ENCODE peak calls at places on chromosomes 5 and 9, in nine cellular contexts. One of them, this sample, is unnamed.

GRCh38 chr5:139640432-139641115 is 7.6 kb upstream of the CXXC5 start:
- DNase-seq in cardiac muscle cell: no peak
- DNase-seq in brain microvascular endothelial cell: no peak
- DNase-seq in thyroid gland: no peak
- DNase-seq in GM04504: no peak
- DNase-seq in effector memory CD4-positive, alpha-beta T cell: no peak
- DNase-seq in anterior cingulate cortex: no peak
- DNase-seq in WTC11: no peak
- DNase-seq in heart right ventricle: no peak
- DNase-seq in this sample: no peak

GRCh38 chr9:4099961-4100360 is 199.9 kb downstream of the GLIS3 start:
- DNase-seq in thyroid gland: no peak
- DNase-seq in anterior cingulate cortex: no peak
- DNase-seq in brain microvascular endothelial cell: no peak
- DNase-seq in effector memory CD4-positive, alpha-beta T cell: no peak
- DNase-seq in heart right ventricle: no peak
- DNase-seq in WTC11: no peak
- DNase-seq in cardiac muscle cell: no peak
- DNase-seq in GM04504: peak
- DNase-seq in this sample: no peak

GRCh38 chr9:35114921-35115341 is 731 bp downstream of the ATOSB start:
- DNase-seq in thyroid gland: peak
- DNase-seq in effector memory CD4-positive, alpha-beta T cell: no peak
- DNase-seq in GM04504: peak
- DNase-seq in brain microvascular endothelial cell: peak
- DNase-seq in anterior cingulate cortex: no peak
- DNase-seq in cardiac muscle cell: peak
- DNase-seq in WTC11: no peak
- DNase-seq in heart right ventricle: peak
- DNase-seq in this sample: peak

GRCh38 chr5:105695916-105696315 is 1974.8 kb downstream of the EFNA5 start:
- DNase-seq in cardiac muscle cell: no peak
- DNase-seq in GM04504: no peak
- DNase-seq in heart right ventricle: no peak
- DNase-seq in thyroid gland: no peak
- DNase-seq in brain microvascular endothelial cell: no peak
- DNase-seq in anterior cingulate cortex: no peak
- DNase-seq in WTC11: no peak
- DNase-seq in effector memory CD4-positive, alpha-beta T cell: no peak
- DNase-seq in this sample: no peak

GRCh38 chr9:37926737-37927590 is 23.0 kb upstream of the SLC25A51 start:
- DNase-seq in heart right ventricle: no peak
- DNase-seq in effector memory CD4-positive, alpha-beta T cell: no peak
- DNase-seq in cardiac muscle cell: no peak
- DNase-seq in brain microvascular endothelial cell: no peak
- DNase-seq in anterior cingulate cortex: no peak
- DNase-seq in WTC11: no peak
- DNase-seq in GM04504: no peak
- DNase-seq in thyroid gland: no peak
- DNase-seq in this sample: no peak

GRCh38 chr9:87883990-87884389 is 1.3 kb downstream of the SPATA31E1 start:
- DNase-seq in WTC11: peak
- DNase-seq in cardiac muscle cell: no peak
- DNase-seq in effector memory CD4-positive, alpha-beta T cell: no peak
- DNase-seq in brain microvascular endothelial cell: no peak
- DNase-seq in anterior cingulate cortex: no peak
- DNase-seq in heart right ventricle: no peak
- DNase-seq in thyroid gland: no peak
- DNase-seq in GM04504: no peak
- DNase-seq in this sample: no peak

GRCh38 chr5:20972419-20972925 is 984.5 kb upstream of the CDH18 start:
- DNase-seq in brain microvascular endothelial cell: peak
- DNase-seq in cardiac muscle cell: peak
- DNase-seq in anterior cingulate cortex: peak
- DNase-seq in GM04504: no peak
- DNase-seq in WTC11: peak
- DNase-seq in thyroid gland: no peak
- DNase-seq in heart right ventricle: peak
- DNase-seq in effector memory CD4-positive, alpha-beta T cell: no peak
- DNase-seq in this sample: peak

GRCh38 chr5:24547127-24547526 is 97.7 kb downstream of the CDH10 start:
- DNase-seq in cardiac muscle cell: no peak
- DNase-seq in heart right ventricle: no peak
- DNase-seq in brain microvascular endothelial cell: no peak
- DNase-seq in GM04504: no peak
- DNase-seq in thyroid gland: no peak
- DNase-seq in effector memory CD4-positive, alpha-beta T cell: no peak
- DNase-seq in anterior cingulate cortex: no peak
- DNase-seq in WTC11: no peak
- DNase-seq in this sample: no peak

GRCh38 chr5:170846416-170846815 is 15.4 kb upstream of the RANBP17 start:
- DNase-seq in effector memory CD4-positive, alpha-beta T cell: no peak
- DNase-seq in anterior cingulate cortex: no peak
- DNase-seq in GM04504: no peak
- DNase-seq in brain microvascular endothelial cell: peak
- DNase-seq in cardiac muscle cell: no peak
- DNase-seq in WTC11: no peak
- DNase-seq in heart right ventricle: no peak
- DNase-seq in thyroid gland: no peak
- DNase-seq in this sample: no peak

GRCh38 chr9:89592963-89593775 is 11.6 kb upstream of the GADD45G start:
- DNase-seq in GM04504: no peak
- DNase-seq in brain microvascular endothelial cell: peak
- DNase-seq in heart right ventricle: no peak
- DNase-seq in anterior cingulate cortex: no peak
- DNase-seq in effector memory CD4-positive, alpha-beta T cell: no peak
- DNase-seq in WTC11: peak
- DNase-seq in thyroid gland: no peak
- DNase-seq in cardiac muscle cell: peak
- DNase-seq in this sample: peak

GRCh38 chr9:78831726-78832125 is 534.8 kb downstream of the PSAT1 start:
- DNase-seq in heart right ventricle: no peak
- DNase-seq in brain microvascular endothelial cell: no peak
- DNase-seq in cardiac muscle cell: no peak
- DNase-seq in WTC11: no peak
- DNase-seq in thyroid gland: no peak
- DNase-seq in GM04504: no peak
- DNase-seq in effector memory CD4-positive, alpha-beta T cell: no peak
- DNase-seq in anterior cingulate cortex: no peak
- DNase-seq in this sample: no peak

GRCh38 chr9:84839538-84839937 is 170.0 kb downstream of the NTRK2 start:
- DNase-seq in thyroid gland: no peak
- DNase-seq in heart right ventricle: no peak
- DNase-seq in anterior cingulate cortex: no peak
- DNase-seq in effector memory CD4-positive, alpha-beta T cell: no peak
- DNase-seq in brain microvascular endothelial cell: peak
- DNase-seq in cardiac muscle cell: peak
- DNase-seq in WTC11: no peak
- DNase-seq in GM04504: peak
- DNase-seq in this sample: peak

GRCh38 chr5:135423158-135423925 is 23.8 kb downstream of the DCANP1 start:
- DNase-seq in effector memory CD4-positive, alpha-beta T cell: no peak
- DNase-seq in cardiac muscle cell: no peak
- DNase-seq in brain microvascular endothelial cell: peak
- DNase-seq in WTC11: no peak
- DNase-seq in anterior cingulate cortex: no peak
- DNase-seq in GM04504: no peak
- DNase-seq in thyroid gland: no peak
- DNase-seq in heart right ventricle: no peak
- DNase-seq in this sample: no peak

GRCh38 chr5:146034605-146035004 is 70.8 kb downstream of the PLAC8L1 start:
- DNase-seq in WTC11: no peak
- DNase-seq in heart right ventricle: no peak
- DNase-seq in thyroid gland: no peak
- DNase-seq in GM04504: no peak
- DNase-seq in effector memory CD4-positive, alpha-beta T cell: no peak
- DNase-seq in cardiac muscle cell: no peak
- DNase-seq in brain microvascular endothelial cell: no peak
- DNase-seq in anterior cingulate cortex: no peak
- DNase-seq in this sample: no peak

GRCh38 chr5:113250341-113250953 is 184.3 kb downstream of the TSSK1B start:
- DNase-seq in anterior cingulate cortex: no peak
- DNase-seq in GM04504: no peak
- DNase-seq in brain microvascular endothelial cell: peak
- DNase-seq in WTC11: no peak
- DNase-seq in thyroid gland: no peak
- DNase-seq in heart right ventricle: peak
- DNase-seq in effector memory CD4-positive, alpha-beta T cell: no peak
- DNase-seq in cardiac muscle cell: peak
- DNase-seq in this sample: peak

GRCh38 chr5:58056546-58056945 is 403.3 kb downstream of the PLK2 start:
- DNase-seq in anterior cingulate cortex: no peak
- DNase-seq in heart right ventricle: peak
- DNase-seq in WTC11: no peak
- DNase-seq in brain microvascular endothelial cell: peak
- DNase-seq in cardiac muscle cell: no peak
- DNase-seq in effector memory CD4-positive, alpha-beta T cell: no peak
- DNase-seq in thyroid gland: no peak
- DNase-seq in GM04504: peak
- DNase-seq in this sample: peak

GRCh38 chr5:179227196-179227577 is 118.1 kb downstream of the ADAMTS2 start:
- DNase-seq in thyroid gland: no peak
- DNase-seq in cardiac muscle cell: no peak
- DNase-seq in WTC11: peak
- DNase-seq in heart right ventricle: no peak
- DNase-seq in anterior cingulate cortex: no peak
- DNase-seq in GM04504: no peak
- DNase-seq in effector memory CD4-positive, alpha-beta T cell: no peak
- DNase-seq in brain microvascular endothelial cell: no peak
- DNase-seq in this sample: no peak

GRCh38 chr5:89613222-89613956 is 730.4 kb upstream of the MEF2C start:
- DNase-seq in anterior cingulate cortex: no peak
- DNase-seq in WTC11: no peak
- DNase-seq in GM04504: no peak
- DNase-seq in heart right ventricle: no peak
- DNase-seq in effector memory CD4-positive, alpha-beta T cell: no peak
- DNase-seq in cardiac muscle cell: no peak
- DNase-seq in thyroid gland: no peak
- DNase-seq in brain microvascular endothelial cell: peak
- DNase-seq in this sample: no peak

GRCh38 chr5:32329395-32329834 is 16.7 kb upstream of the MTMR12 start:
- DNase-seq in effector memory CD4-positive, alpha-beta T cell: peak
- DNase-seq in cardiac muscle cell: peak
- DNase-seq in anterior cingulate cortex: no peak
- DNase-seq in brain microvascular endothelial cell: peak
- DNase-seq in GM04504: no peak
- DNase-seq in thyroid gland: peak
- DNase-seq in heart right ventricle: peak
- DNase-seq in WTC11: peak
- DNase-seq in this sample: peak

GRCh38 chr5:926416-927171 is 33.9 kb downstream of the TRIP13 start:
- DNase-seq in brain microvascular endothelial cell: no peak
- DNase-seq in effector memory CD4-positive, alpha-beta T cell: no peak
- DNase-seq in WTC11: peak
- DNase-seq in cardiac muscle cell: peak
- DNase-seq in anterior cingulate cortex: no peak
- DNase-seq in GM04504: no peak
- DNase-seq in heart right ventricle: no peak
- DNase-seq in thyroid gland: peak
- DNase-seq in this sample: peak

GRCh38 chr5:32711693-32712462 is 757 bp downstream of the NPR3 start:
- DNase-seq in effector memory CD4-positive, alpha-beta T cell: no peak
- DNase-seq in brain microvascular endothelial cell: peak
- DNase-seq in GM04504: peak
- DNase-seq in WTC11: peak
- DNase-seq in cardiac muscle cell: no peak
- DNase-seq in anterior cingulate cortex: no peak
- DNase-seq in thyroid gland: peak
- DNase-seq in heart right ventricle: no peak
- DNase-seq in this sample: peak

GRCh38 chr5:79825802-79826201 is 136.2 kb downstream of the CMYA5 start:
- DNase-seq in anterior cingulate cortex: no peak
- DNase-seq in cardiac muscle cell: no peak
- DNase-seq in heart right ventricle: no peak
- DNase-seq in brain microvascular endothelial cell: no peak
- DNase-seq in WTC11: no peak
- DNase-seq in effector memory CD4-positive, alpha-beta T cell: no peak
- DNase-seq in GM04504: no peak
- DNase-seq in thyroid gland: no peak
- DNase-seq in this sample: no peak

GRCh38 chr5:119678351-119679028 is 49.1 kb downstream of the FAM170A start:
- DNase-seq in GM04504: no peak
- DNase-seq in thyroid gland: no peak
- DNase-seq in heart right ventricle: no peak
- DNase-seq in effector memory CD4-positive, alpha-beta T cell: no peak
- DNase-seq in anterior cingulate cortex: no peak
- DNase-seq in WTC11: no peak
- DNase-seq in cardiac muscle cell: no peak
- DNase-seq in brain microvascular endothelial cell: no peak
- DNase-seq in this sample: no peak

GRCh38 chr9:112074250-112075008 is 100.7 kb downstream of the SUSD1 start:
- DNase-seq in WTC11: peak
- DNase-seq in heart right ventricle: peak
- DNase-seq in cardiac muscle cell: peak
- DNase-seq in effector memory CD4-positive, alpha-beta T cell: peak
- DNase-seq in brain microvascular endothelial cell: peak
- DNase-seq in thyroid gland: peak
- DNase-seq in GM04504: peak
- DNase-seq in anterior cingulate cortex: peak
- DNase-seq in this sample: peak

GRCh38 chr5:14417232-14417730 is 164.3 kb upstream of the OTULINL start:
- DNase-seq in cardiac muscle cell: peak
- DNase-seq in anterior cingulate cortex: no peak
- DNase-seq in GM04504: no peak
- DNase-seq in thyroid gland: no peak
- DNase-seq in heart right ventricle: no peak
- DNase-seq in WTC11: peak
- DNase-seq in effector memory CD4-positive, alpha-beta T cell: no peak
- DNase-seq in brain microvascular endothelial cell: peak
- DNase-seq in this sample: peak

GRCh38 chr9:86368871-86369521 is 14.8 kb upstream of the TUT7 start:
- DNase-seq in cardiac muscle cell: no peak
- DNase-seq in heart right ventricle: no peak
- DNase-seq in brain microvascular endothelial cell: peak
- DNase-seq in thyroid gland: no peak
- DNase-seq in WTC11: no peak
- DNase-seq in effector memory CD4-positive, alpha-beta T cell: no peak
- DNase-seq in GM04504: no peak
- DNase-seq in anterior cingulate cortex: no peak
- DNase-seq in this sample: peak

GRCh38 chr5:65133473-65134110 is 348.1 kb downstream of the ADAMTS6 start:
- DNase-seq in brain microvascular endothelial cell: no peak
- DNase-seq in thyroid gland: no peak
- DNase-seq in cardiac muscle cell: no peak
- DNase-seq in GM04504: no peak
- DNase-seq in anterior cingulate cortex: no peak
- DNase-seq in effector memory CD4-positive, alpha-beta T cell: no peak
- DNase-seq in heart right ventricle: no peak
- DNase-seq in WTC11: no peak
- DNase-seq in this sample: no peak

GRCh38 chr5:99258819-99259218 is 330.0 kb upstream of the CHD1 start:
- DNase-seq in heart right ventricle: no peak
- DNase-seq in GM04504: no peak
- DNase-seq in WTC11: no peak
- DNase-seq in effector memory CD4-positive, alpha-beta T cell: no peak
- DNase-seq in brain microvascular endothelial cell: no peak
- DNase-seq in cardiac muscle cell: no peak
- DNase-seq in anterior cingulate cortex: no peak
- DNase-seq in thyroid gland: no peak
- DNase-seq in this sample: no peak

GRCh38 chr5:179294891-179295777 is 50.1 kb downstream of the ADAMTS2 start:
- DNase-seq in thyroid gland: no peak
- DNase-seq in WTC11: no peak
- DNase-seq in anterior cingulate cortex: no peak
- DNase-seq in brain microvascular endothelial cell: no peak
- DNase-seq in GM04504: peak
- DNase-seq in effector memory CD4-positive, alpha-beta T cell: no peak
- DNase-seq in heart right ventricle: peak
- DNase-seq in cardiac muscle cell: no peak
- DNase-seq in this sample: peak

GRCh38 chr5:65927497-65928340 is 1.3 kb downstream of the ERBIN start:
- DNase-seq in WTC11: no peak
- DNase-seq in anterior cingulate cortex: no peak
- DNase-seq in cardiac muscle cell: peak
- DNase-seq in effector memory CD4-positive, alpha-beta T cell: peak
- DNase-seq in heart right ventricle: peak
- DNase-seq in GM04504: peak
- DNase-seq in thyroid gland: peak
- DNase-seq in brain microvascular endothelial cell: peak
- DNase-seq in this sample: peak

This sample was measured in astrocyte of the spinal cord.